ENCODE peak calls at places on chromosome 3, in eight cellular contexts. One of them, this sample, is unnamed.

GRCh38 chr3:129992781-129993180 is 18.3 kb downstream of the TRH start:
- DNase-seq in NCI-H446: no peak
- DNase-seq in T-helper 17 cell: no peak
- DNase-seq in body of pancreas: no peak
- DNase-seq in NB4: peak
- DNase-seq in coronary artery: no peak
- DNase-seq in GM12865: no peak
- DNase-seq in HFFc6: no peak
- DNase-seq in this sample: peak

GRCh38 chr3:42115223-42115622 is 24.1 kb downstream of the TRAK1 start:
- DNase-seq in NCI-H446: no peak
- DNase-seq in T-helper 17 cell: no peak
- DNase-seq in body of pancreas: no peak
- DNase-seq in NB4: no peak
- DNase-seq in coronary artery: no peak
- DNase-seq in GM12865: no peak
- DNase-seq in HFFc6: no peak
- DNase-seq in this sample: no peak

GRCh38 chr3:25128735-25129134 is 299.3 kb upstream of the RARB start:
- DNase-seq in NCI-H446: no peak
- DNase-seq in T-helper 17 cell: no peak
- DNase-seq in body of pancreas: no peak
- DNase-seq in NB4: no peak
- DNase-seq in coronary artery: no peak
- DNase-seq in GM12865: no peak
- DNase-seq in HFFc6: no peak
- DNase-seq in this sample: no peak

GRCh38 chr3:32440481-32441350 is 49.1 kb downstream of the CMTM7 start:
- DNase-seq in NCI-H446: no peak
- DNase-seq in T-helper 17 cell: no peak
- DNase-seq in body of pancreas: no peak
- DNase-seq in NB4: no peak
- DNase-seq in coronary artery: no peak
- DNase-seq in GM12865: no peak
- DNase-seq in HFFc6: peak
- DNase-seq in this sample: no peak

GRCh38 chr3:48088056-48088748 is 72.0 kb upstream of the MAP4 start:
- DNase-seq in NCI-H446: no peak
- DNase-seq in T-helper 17 cell: no peak
- DNase-seq in body of pancreas: peak
- DNase-seq in NB4: peak
- DNase-seq in coronary artery: peak
- DNase-seq in GM12865: peak
- DNase-seq in HFFc6: no peak
- DNase-seq in this sample: no peak

GRCh38 chr3:31291818-31292217 is 240.9 kb upstream of the STT3B start:
- DNase-seq in NCI-H446: no peak
- DNase-seq in T-helper 17 cell: no peak
- DNase-seq in body of pancreas: no peak
- DNase-seq in NB4: no peak
- DNase-seq in coronary artery: no peak
- DNase-seq in GM12865: no peak
- DNase-seq in HFFc6: no peak
- DNase-seq in this sample: no peak

GRCh38 chr3:55313701-55314100 is 173.4 kb downstream of the WNT5A start:
- DNase-seq in NCI-H446: no peak
- DNase-seq in T-helper 17 cell: no peak
- DNase-seq in body of pancreas: no peak
- DNase-seq in NB4: no peak
- DNase-seq in coronary artery: no peak
- DNase-seq in GM12865: no peak
- DNase-seq in HFFc6: no peak
- DNase-seq in this sample: no peak

GRCh38 chr3:30113906-30114305 is 492.5 kb upstream of the TGFBR2 start:
- DNase-seq in NCI-H446: no peak
- DNase-seq in T-helper 17 cell: no peak
- DNase-seq in body of pancreas: no peak
- DNase-seq in NB4: no peak
- DNase-seq in coronary artery: no peak
- DNase-seq in GM12865: no peak
- DNase-seq in HFFc6: no peak
- DNase-seq in this sample: no peak

GRCh38 chr3:180085122-180085710 is 48.5 kb upstream of the PEX5L start:
- DNase-seq in NCI-H446: no peak
- DNase-seq in T-helper 17 cell: no peak
- DNase-seq in body of pancreas: no peak
- DNase-seq in NB4: peak
- DNase-seq in coronary artery: no peak
- DNase-seq in GM12865: peak
- DNase-seq in HFFc6: no peak
- DNase-seq in this sample: no peak

GRCh38 chr3:118808743-118809142 is 225.9 kb downstream of the IGSF11 start:
- DNase-seq in NCI-H446: no peak
- DNase-seq in T-helper 17 cell: no peak
- DNase-seq in body of pancreas: no peak
- DNase-seq in NB4: no peak
- DNase-seq in coronary artery: no peak
- DNase-seq in GM12865: peak
- DNase-seq in HFFc6: no peak
- DNase-seq in this sample: peak

GRCh38 chr3:141115752-141116541 is 64.8 kb downstream of the SPSB4 start:
- DNase-seq in NCI-H446: no peak
- DNase-seq in T-helper 17 cell: no peak
- DNase-seq in body of pancreas: no peak
- DNase-seq in NB4: no peak
- DNase-seq in coronary artery: no peak
- DNase-seq in GM12865: no peak
- DNase-seq in HFFc6: no peak
- DNase-seq in this sample: no peak

GRCh38 chr3:171446301-171446700 is 13.9 kb downstream of the TNIK start:
- DNase-seq in NCI-H446: no peak
- DNase-seq in T-helper 17 cell: no peak
- DNase-seq in body of pancreas: no peak
- DNase-seq in NB4: no peak
- DNase-seq in coronary artery: no peak
- DNase-seq in GM12865: no peak
- DNase-seq in HFFc6: no peak
- DNase-seq in this sample: no peak

GRCh38 chr3:185028121-185028520 is 124.7 kb downstream of the C3orf70 start:
- DNase-seq in NCI-H446: no peak
- DNase-seq in T-helper 17 cell: no peak
- DNase-seq in body of pancreas: no peak
- DNase-seq in NB4: no peak
- DNase-seq in coronary artery: no peak
- DNase-seq in GM12865: no peak
- DNase-seq in HFFc6: no peak
- DNase-seq in this sample: no peak